ENCODE peak calls at places on chromosomes 6 and 20, in five cellular contexts. H is K562, C is SK-N-SH, Q is GM12878, D is A549. S is an unnamed sample.

GRCh38 chr20:33664762-33665144 is 2.0 kb upstream of the ACTL10 start:
- DNase-seq in C (peak), H (no peak), Q (no peak), D (no peak), S (no peak)

GRCh38 chr6:16472349-16473069 is 234.1 kb downstream of the GMPR start:
- DNase-seq in Q (no peak), H (no peak), C (no peak), D (peak), S (peak)

GRCh38 chr6:31870385-31870921 is 7.8 kb upstream of the NEU1 start:
- DNase-seq in H (peak), Q (no peak), C (no peak), D (no peak), S (no peak)

GRCh38 chr6:125236536-125237327 is 65.0 kb downstream of the HDDC2 start:
- DNase-seq in Q (no peak), C (no peak), H (no peak), D (peak), S (no peak)

GRCh38 chr6:33295621-33296369 is 2.9 kb downstream of the RGL2 start:
- DNase-seq in H (no peak), Q (no peak), D (no peak), C (no peak), S (no peak)

GRCh38 chr20:11935212-11935611 is 17.5 kb downstream of the BTBD3 start:
- DNase-seq in Q (no peak), H (no peak), D (no peak), C (no peak), S (no peak)

GRCh38 chr6:18209539-18210197 is 54.4 kb downstream of the KDM1B start:
- DNase-seq in C (no peak), Q (no peak), H (no peak), D (no peak), S (peak)

GRCh38 chr6:137651591-137652335 is 157.6 kb upstream of the OLIG3 start:
- DNase-seq in H (no peak), D (no peak), Q (no peak), C (no peak), S (no peak)

GRCh38 chr6:105449756-105450390 is 47.0 kb upstream of the PREP start:
- DNase-seq in C (no peak), H (no peak), D (no peak), Q (no peak), S (no peak)

GRCh38 chr6:45679631-45680030 is 301.9 kb upstream of the SUPT3H start:
- DNase-seq in D (no peak), Q (no peak), H (no peak), C (no peak), S (no peak)

GRCh38 chr6:45679163-45679562 is 301.4 kb upstream of the SUPT3H start:
- DNase-seq in Q (no peak), D (no peak), C (no peak), H (no peak), S (no peak)

GRCh38 chr6:45684476-45684875 is 306.7 kb upstream of the SUPT3H start:
- DNase-seq in Q (no peak), D (no peak), C (no peak), H (no peak), S (no peak)

GRCh38 chr6:45685076-45685475 is 307.3 kb upstream of the SUPT3H start:
- DNase-seq in C (no peak), D (no peak), Q (no peak), H (no peak), S (no peak)

DNA sequence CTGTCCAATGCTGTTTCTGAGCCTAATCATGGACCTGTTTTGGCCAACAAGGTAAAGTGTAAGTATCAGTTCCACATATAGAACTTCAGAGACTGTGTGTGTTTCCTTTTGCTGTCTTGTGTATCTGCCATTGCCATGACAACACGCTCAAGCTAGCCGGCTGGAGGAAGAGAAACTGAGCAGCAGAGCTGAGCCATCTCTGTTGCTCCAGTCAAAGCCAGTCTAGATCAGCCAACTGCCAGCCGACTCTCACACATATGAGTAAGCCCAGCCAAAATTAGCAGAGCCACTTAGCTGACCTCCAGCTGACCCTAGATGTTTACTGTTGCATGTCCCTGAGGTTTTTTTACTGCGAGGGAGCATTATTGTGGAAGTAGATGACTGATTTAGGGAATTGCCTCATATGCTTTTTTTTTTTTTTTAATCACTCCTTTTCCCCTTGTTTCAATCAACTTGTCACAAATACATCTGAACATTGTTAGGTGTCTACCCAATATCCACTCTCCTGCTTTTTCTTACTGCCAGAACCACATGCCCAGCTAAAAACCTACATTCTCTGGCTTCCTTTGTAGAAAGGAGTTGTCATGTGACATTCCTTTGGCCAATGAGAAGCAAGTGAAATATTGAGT is 304.2 kb upstream of the SUPT3H start:
- DNase-seq in D (no peak), C (no peak), Q (peak), H (no peak), S (no peak)
- TF ChIP-seq REST in D (no peak), C (no peak), Q (no peak), H (no peak), S (no peak)

DNA sequence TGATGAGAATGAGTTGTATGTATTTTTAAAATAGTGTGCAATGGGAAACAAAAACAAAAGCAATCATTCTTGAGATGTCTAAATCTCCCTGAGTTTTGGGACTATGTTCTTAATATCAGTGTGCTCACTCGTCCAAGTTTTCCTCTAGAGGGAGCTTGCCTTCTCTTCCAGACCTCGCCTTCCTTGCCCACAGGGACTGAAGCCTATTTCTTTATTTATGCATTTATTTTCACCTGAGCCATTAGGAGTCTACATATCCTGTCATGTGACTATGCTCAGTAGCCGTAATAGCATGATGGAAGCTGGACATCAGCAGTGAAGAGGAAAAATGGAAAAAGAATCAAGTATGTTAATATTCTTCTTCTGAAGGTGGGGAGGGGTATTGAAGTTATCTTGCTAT is 131.2 kb downstream of the SH3BGRL2 start:
- DNase-seq in C (no peak), D (no peak), Q (no peak), H (no peak), S (no peak)
- TF ChIP-seq REST in C (no peak), D (no peak), Q (no peak), H (no peak), S (no peak)

GRCh38 chr20:5608448-5609161 is 141.6 kb upstream of the SHLD1 start:
- DNase-seq in Q (no peak), C (no peak), H (no peak), D (no peak), S (no peak)
- TF ChIP-seq REST in Q (no peak), C (no peak), H (no peak), D (no peak), S (no peak)

GRCh38 chr6:90126178-90126577 is 170.5 kb downstream of the BACH2 start:
- DNase-seq in C (no peak), Q (no peak), D (no peak), H (no peak), S (no peak)

GRCh38 chr6:90124904-90125510 is 171.6 kb downstream of the BACH2 start:
- DNase-seq in Q (no peak), C (no peak), D (no peak), H (no peak), S (no peak)

GRCh38 chr6:90120327-90120726 is 176.3 kb downstream of the BACH2 start:
- DNase-seq in H (no peak), D (no peak), C (no peak), Q (no peak), S (no peak)

GRCh38 chr6:90121982-90122381 is 174.7 kb downstream of the BACH2 start:
- DNase-seq in H (no peak), C (no peak), D (no peak), Q (no peak), S (no peak)

DNA sequence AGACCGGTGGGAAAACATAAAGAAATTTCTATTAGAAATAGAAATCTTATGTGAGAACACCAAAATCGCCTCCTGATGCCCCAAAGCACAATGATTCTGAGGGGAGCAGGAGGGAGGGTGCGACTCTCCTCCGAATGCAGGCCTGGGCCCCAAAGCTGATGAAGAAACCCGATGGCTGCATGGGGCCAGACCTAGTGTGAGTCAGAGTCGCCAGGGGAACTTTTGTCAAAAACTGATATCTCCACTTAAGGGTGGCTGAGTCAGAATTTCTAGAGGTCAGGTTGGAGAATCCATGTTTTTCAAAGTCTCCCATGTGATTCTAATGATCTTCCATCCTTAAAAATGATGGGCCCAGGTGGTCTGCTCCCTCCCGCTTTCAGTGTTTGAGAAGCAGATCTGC is 172.8 kb downstream of the BACH2 start:
- DNase-seq in Q (no peak), H (peak), D (no peak), C (no peak), S (no peak)
- TF ChIP-seq REST in Q (no peak), H (no peak), D (no peak), C (no peak), S (no peak)

GRCh38 chr6:121885399-121886152 is 450.1 kb downstream of the GJA1 start:
- DNase-seq in Q (no peak), H (no peak), D (no peak), C (no peak), S (peak)

GRCh38 chr6:121887724-121888123 is 452.3 kb downstream of the GJA1 start:
- DNase-seq in D (no peak), Q (no peak), H (no peak), C (no peak), S (no peak)

GRCh38 chr6:121884056-121884455 is 448.6 kb downstream of the GJA1 start:
- DNase-seq in H (no peak), Q (no peak), C (no peak), D (no peak), S (no peak)

GRCh38 chr6:121884621-121885020 is 449.2 kb downstream of the GJA1 start:
- DNase-seq in C (no peak), Q (no peak), H (no peak), D (no peak), S (no peak)

GRCh38 chr6:121886223-121886830 is 450.9 kb downstream of the GJA1 start:
- DNase-seq in Q (no peak), H (no peak), C (no peak), D (no peak), S (no peak)
- TF ChIP-seq REST in Q (no peak), H (no peak), C (no peak), D (no peak), S (no peak)

GRCh38 chr6:28710466-28711191 is 184.9 kb downstream of the GPX5 start:
- DNase-seq in C (no peak), D (peak), Q (no peak), H (peak), S (peak)
- TF ChIP-seq REST in C (no peak), D (no peak), Q (no peak), H (peak), S (no peak)

S was measured in HepG2.